ENCODE peak calls at places on chromosomes 16 and 17, in ten cellular contexts. S is A549, H is stomach, J is lower leg skin, I is H1, W is body of pancreas, R is tibial nerve, M is transverse colon, Y is ovary, D is IMR-90. E is an unnamed sample.

GRCh38 chr16:6863135-6863534 is 469.5 kb upstream of the RBFOX1 start:
- DNase-seq in S (no peak), H (no peak), J (no peak), I (peak), W (no peak), R (no peak), M (no peak), Y (no peak), D (no peak), E (no peak)

GRCh38 chr16:25553711-25554436 is 137.9 kb upstream of the HS3ST4 start:
- DNase-seq in S (peak), H (no peak), J (no peak), I (no peak), W (no peak), R (no peak), M (no peak), Y (no peak), D (peak), E (no peak)

GRCh38 chr16:82835487-82836160 is 208.9 kb downstream of the CDH13 start:
- DNase-seq in S (no peak), H (no peak), J (no peak), I (no peak), W (no peak), R (no peak), M (no peak), Y (no peak), D (peak), E (no peak)

GRCh38 chr17:70344356-70345060 is 175.2 kb downstream of the KCNJ2 start:
- DNase-seq in S (no peak), H (no peak), J (no peak), I (no peak), W (no peak), R (no peak), M (no peak), Y (no peak), D (peak), E (no peak)

GRCh38 chr17:44912763-44913544 is 2.3 kb downstream of the GFAP start:
- DNase-seq in S (no peak), H (no peak), J (no peak), I (no peak), W (no peak), R (no peak), M (no peak), Y (no peak), D (no peak), E (no peak)

GRCh38 chr17:10729334-10730193 is at the start of gene TMEM220:
- DNase-seq in S (peak), H (peak), J (peak), I (peak), W (peak), R (peak), M (peak), Y (peak), D (peak), E (peak)

GRCh38 chr17:10875984-10876555 is 38.2 kb upstream of the PIRT start:
- DNase-seq in S (peak), H (peak), J (peak), I (no peak), W (peak), R (no peak), M (peak), Y (peak), D (peak), E (peak)

GRCh38 chr17:79699386-79700036 is 31.2 kb upstream of the ENPP7 start:
- DNase-seq in S (no peak), H (no peak), J (no peak), I (no peak), W (no peak), R (no peak), M (no peak), Y (no peak), D (no peak), E (no peak)

GRCh38 chr17:17535957-17536356 is 39.8 kb upstream of the RASD1 start:
- DNase-seq in S (peak), H (peak), J (no peak), I (no peak), W (peak), R (no peak), M (peak), Y (no peak), D (peak), E (peak)

GRCh38 chr17:77916284-77916683 is 42.2 kb upstream of the TNRC6C start:
- DNase-seq in S (no peak), H (no peak), J (no peak), I (no peak), W (no peak), R (no peak), M (no peak), Y (no peak), D (no peak), E (no peak)

GRCh38 chr16:85753559-85753958 is 2.7 kb upstream of the C16orf74 start:
- DNase-seq in S (no peak), H (peak), J (no peak), I (no peak), W (peak), R (no peak), M (peak), Y (no peak), D (no peak), E (no peak)

GRCh38 chr16:11797957-11798299 is 870 bp upstream of the ZC3H7A start:
- DNase-seq in S (peak), H (no peak), J (no peak), I (no peak), W (peak), R (no peak), M (no peak), Y (no peak), D (no peak), E (no peak)

GRCh38 chr16:22388101-22388644 is 13.8 kb upstream of the CDR2 start:
- DNase-seq in S (no peak), H (no peak), J (no peak), I (no peak), W (no peak), R (no peak), M (no peak), Y (no peak), D (peak), E (no peak)

GRCh38 chr17:2212328-2212981 is 91.1 kb downstream of the SMG6 start:
- DNase-seq in S (no peak), H (no peak), J (peak), I (no peak), W (no peak), R (peak), M (no peak), Y (no peak), D (peak), E (peak)

DNA sequence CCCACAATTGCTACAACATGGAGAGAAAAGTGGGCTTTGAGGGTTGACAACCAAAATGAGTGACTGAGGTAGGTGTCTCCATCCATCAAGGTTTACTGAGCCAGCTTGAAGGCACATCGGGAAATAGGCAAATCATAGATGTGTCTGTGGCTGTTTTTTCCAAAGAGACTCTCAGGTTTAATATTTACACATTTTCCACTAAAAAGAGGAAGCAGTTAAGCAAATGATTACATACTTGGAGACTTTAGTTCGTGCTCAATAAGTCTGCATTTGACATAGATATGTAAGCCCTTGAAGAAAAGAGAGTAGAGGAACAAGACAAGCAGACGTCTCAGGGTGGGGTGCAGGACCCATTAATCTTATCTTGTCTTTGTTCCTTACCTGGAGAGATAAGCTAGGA is 148.9 kb upstream of the COX10 start:
- DNase-seq in S (no peak), H (no peak), J (no peak), I (no peak), W (no peak), R (no peak), M (no peak), Y (no peak), D (no peak), E (no peak)
- H3K4me3 ChIP-seq in S (no peak), H (no peak), J (no peak), I (no peak), W (no peak), R (no peak), M (no peak), Y (no peak), D (no peak), E (no peak)

DNA sequence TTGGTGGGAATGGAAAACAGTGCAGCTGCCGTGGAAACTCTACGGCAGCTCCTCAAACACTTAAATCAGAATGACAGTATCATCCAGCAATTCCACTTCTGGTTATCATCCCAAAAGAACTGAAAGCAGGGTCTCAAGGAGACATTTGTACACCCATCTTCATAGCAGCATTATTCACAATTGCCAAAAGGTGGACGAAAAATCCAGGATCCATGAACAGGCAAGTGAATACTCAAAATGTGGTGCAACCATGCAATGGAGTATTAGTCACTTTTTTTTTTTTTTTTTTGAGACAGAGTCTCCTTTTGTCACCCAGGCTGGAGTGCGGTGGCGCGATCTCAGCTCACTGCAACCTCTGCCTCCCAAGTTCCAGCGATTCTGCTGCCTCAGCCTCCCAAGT is 10.6 kb upstream of the AATK start:
- DNase-seq in S (peak), H (no peak), J (no peak), I (no peak), W (no peak), R (no peak), M (no peak), Y (no peak), D (peak), E (no peak)
- TF ChIP-seq CTCF in S (no peak), H (no peak), J (no peak), I (no peak), W (no peak), R (no peak), M (no peak), Y (no peak), D (no peak), E (no peak)

GRCh38 chr16:84619103-84619460 is 1.2 kb upstream of the COTL1 start:
- DNase-seq in S (no peak), H (no peak), J (no peak), I (no peak), W (no peak), R (no peak), M (no peak), Y (no peak), D (no peak), E (no peak)

GRCh38 chr16:84617068-84617630 is 729 bp downstream of the COTL1 start:
- DNase-seq in S (no peak), H (peak), J (no peak), I (no peak), W (peak), R (no peak), M (peak), Y (peak), D (no peak), E (no peak)

GRCh38 chr16:84616515-84616914 is 1.4 kb downstream of the COTL1 start:
- DNase-seq in S (peak), H (no peak), J (no peak), I (no peak), W (no peak), R (no peak), M (peak), Y (no peak), D (no peak), E (no peak)

GRCh38 chr16:84618428-84619102 is 687 bp upstream of the COTL1 start:
- DNase-seq in S (peak), H (no peak), J (no peak), I (peak), W (peak), R (no peak), M (no peak), Y (peak), D (peak), E (peak)

GRCh38 chr16:84617631-84618427 is at the start of gene COTL1:
- DNase-seq in S (peak), H (peak), J (peak), I (peak), W (peak), R (peak), M (peak), Y (peak), D (peak), E (peak)
- TF ChIP-seq POLR2A in S (peak), H (no peak), J (no peak), I (no peak), W (no peak), R (peak), M (no peak), Y (peak), D (peak), E (peak)

GRCh38 chr17:30346211-30346831 is 12.5 kb upstream of the TMIGD1 start:
- DNase-seq in S (no peak), H (no peak), J (no peak), I (no peak), W (no peak), R (no peak), M (no peak), Y (no peak), D (no peak), E (no peak)

GRCh38 chr17:30349252-30349651 is 15.4 kb upstream of the TMIGD1 start:
- DNase-seq in S (no peak), H (no peak), J (no peak), I (no peak), W (no peak), R (no peak), M (no peak), Y (no peak), D (no peak), E (no peak)

GRCh38 chr17:30345527-30346075 is 11.7 kb upstream of the TMIGD1 start:
- DNase-seq in S (no peak), H (no peak), J (no peak), I (no peak), W (no peak), R (no peak), M (no peak), Y (no peak), D (no peak), E (no peak)

GRCh38 chr17:30345089-30345433 is 11.2 kb upstream of the TMIGD1 start:
- DNase-seq in S (no peak), H (no peak), J (no peak), I (no peak), W (no peak), R (no peak), M (no peak), Y (no peak), D (no peak), E (no peak)

GRCh38 chr17:30347488-30347887 is 13.6 kb upstream of the TMIGD1 start:
- DNase-seq in S (no peak), H (no peak), J (no peak), I (no peak), W (no peak), R (no peak), M (no peak), Y (no peak), D (no peak), E (no peak)
- H3K4me3 ChIP-seq in S (no peak), H (no peak), J (no peak), I (no peak), W (no peak), R (no peak), M (no peak), Y (no peak), D (no peak), E (no peak)

DNA sequence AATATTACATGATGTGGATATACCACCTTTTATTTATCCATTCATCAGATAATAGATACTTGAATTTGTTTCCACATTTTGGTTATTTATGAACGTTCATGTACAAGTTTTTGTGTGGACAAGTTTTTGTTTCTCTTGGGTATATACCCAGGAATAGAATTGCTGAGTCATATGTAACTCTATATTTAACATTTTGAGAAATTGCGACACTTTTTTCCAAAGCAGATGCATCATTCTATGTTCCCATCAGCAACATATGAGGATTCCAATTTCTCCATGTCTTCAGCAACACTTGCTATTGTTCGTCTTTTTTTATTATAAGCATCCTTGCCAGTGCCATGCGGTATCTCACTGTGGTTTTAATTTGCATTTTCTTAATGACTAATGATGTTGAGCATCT is 93.9 kb downstream of the GSG1L start:
- DNase-seq in S (no peak), H (no peak), J (no peak), I (no peak), W (no peak), R (no peak), M (no peak), Y (no peak), D (peak), E (no peak)
- TF ChIP-seq CTCF in S (no peak), H (no peak), J (no peak), I (no peak), W (no peak), R (no peak), M (no peak), Y (no peak), D (no peak), E (no peak)

GRCh38 chr16:57372372-57373116 is at the start of gene CX3CL1:
- DNase-seq in S (no peak), H (peak), J (peak), I (no peak), W (peak), R (no peak), M (peak), Y (peak), D (peak), E (peak)
- TF ChIP-seq POLR2A in S (no peak), H (no peak), J (no peak), I (peak), W (peak), R (peak), M (peak), Y (peak), D (no peak), E (no peak)

GRCh38 chr16:56420613-56421012 is 4.7 kb downstream of the AMFR start:
- DNase-seq in S (no peak), H (no peak), J (no peak), I (no peak), W (no peak), R (no peak), M (no peak), Y (no peak), D (no peak), E (no peak)
- H3K4me3 ChIP-seq in S (no peak), H (no peak), J (no peak), I (no peak), W (no peak), R (no peak), M (no peak), Y (no peak), D (no peak), E (no peak)

GRCh38 chr16:88764080-88764479 is 20.9 kb downstream of the PIEZO1 start:
- DNase-seq in S (no peak), H (no peak), J (no peak), I (no peak), W (no peak), R (no peak), M (no peak), Y (no peak), D (no peak), E (no peak)

GRCh38 chr16:88762258-88762870 is 22.7 kb downstream of the PIEZO1 start:
- DNase-seq in S (no peak), H (no peak), J (no peak), I (no peak), W (no peak), R (no peak), M (no peak), Y (no peak), D (no peak), E (no peak)

GRCh38 chr16:88764913-88765349 is 20.1 kb downstream of the PIEZO1 start:
- DNase-seq in S (no peak), H (no peak), J (no peak), I (no peak), W (peak), R (no peak), M (no peak), Y (no peak), D (peak), E (no peak)

GRCh38 chr16:88762941-88763340 is 22.1 kb downstream of the PIEZO1 start:
- DNase-seq in S (no peak), H (no peak), J (no peak), I (no peak), W (no peak), R (no peak), M (no peak), Y (no peak), D (no peak), E (no peak)

DNA sequence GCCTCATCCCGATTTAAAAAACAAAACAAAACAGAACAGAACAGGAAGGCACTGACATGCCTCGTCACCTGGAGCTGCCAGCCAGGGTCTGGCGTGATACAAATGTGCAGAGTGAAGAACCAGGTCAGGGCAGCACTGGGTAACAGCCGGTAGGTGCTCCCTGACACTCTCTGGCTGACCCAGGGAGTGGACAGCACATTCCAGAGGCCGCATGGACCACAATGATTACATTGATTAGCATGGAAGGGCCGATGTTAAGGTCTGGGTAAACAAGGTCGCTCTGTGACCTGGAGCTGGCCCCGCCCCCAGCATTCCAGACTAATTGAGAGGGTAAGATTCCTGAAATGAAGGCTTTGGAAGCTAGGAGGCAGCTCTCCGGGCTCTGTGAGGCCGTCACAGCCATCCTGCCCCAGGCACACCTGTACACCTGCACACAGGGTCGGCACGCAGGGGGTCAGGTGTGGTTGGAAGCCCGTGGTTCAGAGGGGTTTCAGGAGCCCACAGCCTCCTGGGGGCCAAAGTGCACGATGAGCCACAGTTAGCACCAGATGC is 21.4 kb downstream of the PIEZO1 start:
- DNase-seq in S (no peak), H (peak), J (no peak), I (no peak), W (peak), R (no peak), M (no peak), Y (no peak), D (no peak), E (no peak)
- TF ChIP-seq CTCF in S (no peak), H (no peak), J (peak), I (no peak), W (no peak), R (no peak), M (no peak), Y (no peak), D (no peak), E (no peak)

GRCh38 chr16:3457434-3458252 is 14.2 kb downstream of the NAA60 start:
- DNase-seq in S (peak), H (peak), J (peak), I (peak), W (peak), R (peak), M (peak), Y (peak), D (peak), E (peak)
- TF ChIP-seq POLR2A in S (peak), H (no peak), J (peak), I (peak), W (peak), R (peak), M (peak), Y (peak), D (peak), E (no peak)

GRCh38 chr16:47917118-47917517 is 238.7 kb downstream of the ABCC12 start:
- DNase-seq in S (no peak), H (no peak), J (no peak), I (no peak), W (no peak), R (no peak), M (no peak), Y (no peak), D (no peak), E (no peak)

GRCh38 chr16:47924950-47925349 is 230.8 kb downstream of the ABCC12 start:
- DNase-seq in S (no peak), H (no peak), J (no peak), I (no peak), W (no peak), R (no peak), M (no peak), Y (no peak), D (no peak), E (no peak)

GRCh38 chr16:47925811-47926460 is 229.9 kb downstream of the ABCC12 start:
- DNase-seq in S (no peak), H (no peak), J (no peak), I (no peak), W (no peak), R (no peak), M (no peak), Y (no peak), D (peak), E (no peak)

GRCh38 chr16:47920709-47921108 is 235.1 kb downstream of the ABCC12 start:
- DNase-seq in S (peak), H (no peak), J (no peak), I (no peak), W (no peak), R (no peak), M (no peak), Y (no peak), D (no peak), E (no peak)

GRCh38 chr16:47921535-47921934 is 234.3 kb downstream of the ABCC12 start:
- DNase-seq in S (no peak), H (no peak), J (no peak), I (no peak), W (no peak), R (no peak), M (no peak), Y (no peak), D (no peak), E (no peak)
- H3K4me3 ChIP-seq in S (no peak), H (no peak), J (no peak), I (no peak), W (no peak), R (no peak), M (no peak), Y (no peak), D (no peak), E (no peak)

E was measured in heart left ventricle.